ENCODE peak calls at places on chromosomes 11 and 22, in six cellular contexts. B is dorsolateral prefrontal cortex; I is astrocyte of the spinal cord; Z is ELF-1; E is CD4-positive, alpha-beta T cell; Q is testis. F is an unnamed sample.

GRCh38 chr11:27902981-27903624 is 202.8 kb upstream of the BDNF start:
- DNase-seq in I (peak), B (no peak), E (no peak), Q (no peak), Z (no peak), F (no peak)

GRCh38 chr22:32788884-32789624 is 12.5 kb upstream of the TIMP3 start:
- DNase-seq in Q (no peak), E (no peak), B (no peak), Z (no peak), I (peak), F (no peak)

GRCh38 chr22:33823552-33823951 is 96.7 kb downstream of the LARGE1 start:
- DNase-seq in E (no peak), Z (no peak), I (peak), B (no peak), Q (no peak), F (no peak)

GRCh38 chr22:34015642-34016041 is 95.4 kb upstream of the LARGE1 start:
- DNase-seq in B (no peak), E (no peak), Q (no peak), Z (peak), I (no peak), F (no peak)

GRCh38 chr22:28141614-28142013 is 222.6 kb upstream of the PITPNB start:
- DNase-seq in E (no peak), Q (no peak), B (no peak), I (peak), Z (no peak), F (no peak)

GRCh38 chr11:96098511-96099241 is 174.8 kb upstream of the MTMR2 start:
- DNase-seq in Q (no peak), Z (no peak), B (no peak), E (no peak), I (peak), F (no peak)

GRCh38 chr22:37909756-37910155 is 3.7 kb downstream of the MICALL1 start:
- DNase-seq in B (no peak), E (no peak), I (no peak), Q (no peak), Z (no peak), F (no peak)

GRCh38 chr11:70769521-70769920 is 371.2 kb downstream of the CTTN start:
- DNase-seq in I (no peak), E (no peak), Q (no peak), B (no peak), Z (no peak), F (no peak)

GRCh38 chr22:24926849-24927579 is 19.5 kb downstream of the LHFPL7 start:
- DNase-seq in Q (no peak), I (peak), Z (no peak), B (no peak), E (no peak), F (no peak)

GRCh38 chr11:70595452-70595851 is 197.1 kb downstream of the CTTN start:
- DNase-seq in Q (no peak), I (peak), E (no peak), B (no peak), Z (no peak), F (no peak)

GRCh38 chr11:109939176-109939810 is 153.9 kb upstream of the ZC3H12C start:
- DNase-seq in Z (peak), I (peak), Q (peak), E (no peak), B (peak), F (no peak)

GRCh38 chr11:10669258-10670033 is 24.1 kb downstream of the IRAG1 start:
- DNase-seq in E (no peak), B (no peak), Z (peak), Q (peak), I (peak), F (no peak)

GRCh38 chr11:10659339-10660216 is 34.0 kb downstream of the IRAG1 start:
- DNase-seq in Q (peak), Z (peak), E (no peak), B (no peak), I (peak), F (no peak)

GRCh38 chr22:22857607-22858558 is 29.7 kb upstream of the IGLL5 start:
- DNase-seq in I (no peak), Q (no peak), E (no peak), Z (no peak), B (no peak), F (no peak)

GRCh38 chr11:95087171-95087570 is 2.5 kb upstream of the ENDOD1 start:
- DNase-seq in Z (no peak), I (no peak), E (no peak), Q (no peak), B (no peak), F (no peak)

GRCh38 chr22:33023119-33023827 is 34.9 kb downstream of the SYN3 start:
- DNase-seq in Q (no peak), Z (no peak), B (no peak), I (no peak), E (no peak), F (no peak)

GRCh38 chr22:27474711-27475547 is 326.6 kb downstream of the MN1 start:
- DNase-seq in I (peak), Z (peak), E (no peak), Q (no peak), B (no peak), F (no peak)